ENCODE peak calls at places on chromosomes 1 and 21, in six cellular contexts. One of them, this sample, is unnamed.

GRCh38 chr1:210025870-210026269 is 87.9 kb downstream of the SYT14 start:
- DNase-seq in breast epithelium: no peak
- DNase-seq in uterus: no peak
- DNase-seq in right lobe of liver: no peak
- DNase-seq in spleen: no peak
- DNase-seq in H54: no peak
- DNase-seq in this sample: no peak

GRCh38 chr21:15638856-15639549 is 90.8 kb upstream of the USP25 start:
- DNase-seq in breast epithelium: peak; percentile 52
- DNase-seq in uterus: peak; percentile 50
- DNase-seq in right lobe of liver: peak; percentile 65
- DNase-seq in spleen: no peak
- DNase-seq in H54: no peak
- DNase-seq in this sample: no peak

GRCh38 chr1:183757061-183757460 is 47.9 kb upstream of the RGL1 start:
- DNase-seq in breast epithelium: no peak
- DNase-seq in uterus: no peak
- DNase-seq in right lobe of liver: no peak
- DNase-seq in spleen: no peak
- DNase-seq in H54: peak; percentile 24
- DNase-seq in this sample: no peak

GRCh38 chr1:92030701-92031107 is 919 bp downstream of the EPHX4 start:
- DNase-seq in breast epithelium: no peak
- DNase-seq in uterus: no peak
- DNase-seq in right lobe of liver: no peak
- DNase-seq in spleen: no peak
- DNase-seq in H54: peak; percentile 19
- DNase-seq in this sample: no peak

GRCh38 chr1:192887426-192887825 is 78.6 kb downstream of the RGS2 start:
- DNase-seq in breast epithelium: no peak
- DNase-seq in uterus: no peak
- DNase-seq in right lobe of liver: no peak
- DNase-seq in spleen: no peak
- DNase-seq in H54: no peak
- DNase-seq in this sample: no peak

GRCh38 chr1:213070399-213070798 is 19.4 kb downstream of the RPS6KC1 start:
- DNase-seq in breast epithelium: no peak
- DNase-seq in uterus: no peak
- DNase-seq in right lobe of liver: no peak
- DNase-seq in spleen: no peak
- DNase-seq in H54: peak; percentile 12
- DNase-seq in this sample: peak; percentile 81

GRCh38 chr1:156480411-156481192 is 20.0 kb downstream of the MEF2D start:
- DNase-seq in breast epithelium: no peak
- DNase-seq in uterus: peak; percentile 67
- DNase-seq in right lobe of liver: no peak
- DNase-seq in spleen: peak; percentile 94
- DNase-seq in H54: no peak
- DNase-seq in this sample: peak; percentile 80

GRCh38 chr1:159791461-159791860 is 10.7 kb downstream of the DUSP23 start:
- DNase-seq in breast epithelium: no peak
- DNase-seq in uterus: no peak
- DNase-seq in right lobe of liver: no peak
- DNase-seq in spleen: no peak
- DNase-seq in H54: no peak
- DNase-seq in this sample: no peak

GRCh38 chr1:26336477-26337205 is 17.3 kb downstream of the CRYBG2 start:
- DNase-seq in breast epithelium: peak; percentile 88
- DNase-seq in uterus: peak; percentile 42
- DNase-seq in right lobe of liver: peak; percentile 92
- DNase-seq in spleen: peak; percentile 96
- DNase-seq in H54: peak; percentile 53
- DNase-seq in this sample: no peak

GRCh38 chr1:172507741-172508140 is 25.2 kb upstream of the SUCO start:
- DNase-seq in breast epithelium: no peak
- DNase-seq in uterus: no peak
- DNase-seq in right lobe of liver: no peak
- DNase-seq in spleen: no peak
- DNase-seq in H54: no peak
- DNase-seq in this sample: no peak

GRCh38 chr1:42978317-42979036 is 19.8 kb upstream of the SLC2A1 start:
- DNase-seq in breast epithelium: no peak
- DNase-seq in uterus: no peak
- DNase-seq in right lobe of liver: no peak
- DNase-seq in spleen: no peak
- DNase-seq in H54: no peak
- DNase-seq in this sample: no peak

GRCh38 chr1:90414201-90414600 is 302.9 kb downstream of the BARHL2 start:
- DNase-seq in breast epithelium: no peak
- DNase-seq in uterus: no peak
- DNase-seq in right lobe of liver: no peak
- DNase-seq in spleen: no peak
- DNase-seq in H54: no peak
- DNase-seq in this sample: no peak

GRCh38 chr21:42543106-42543847 is 29.6 kb downstream of the SLC37A1 start:
- DNase-seq in breast epithelium: no peak
- DNase-seq in uterus: no peak
- DNase-seq in right lobe of liver: no peak
- DNase-seq in spleen: no peak
- DNase-seq in H54: no peak
- DNase-seq in this sample: no peak

GRCh38 chr1:29653034-29653810 is 416.9 kb downstream of the PTPRU start:
- DNase-seq in breast epithelium: no peak
- DNase-seq in uterus: no peak
- DNase-seq in right lobe of liver: no peak
- DNase-seq in spleen: no peak
- DNase-seq in H54: no peak
- DNase-seq in this sample: no peak

GRCh38 chr1:100581096-100581705 is 43.3 kb downstream of the GPR88 start:
- DNase-seq in breast epithelium: no peak
- DNase-seq in uterus: no peak
- DNase-seq in right lobe of liver: no peak
- DNase-seq in spleen: no peak
- DNase-seq in H54: no peak
- DNase-seq in this sample: no peak

GRCh38 chr1:168386949-168387586 is 106.4 kb downstream of the TBX19 start:
- DNase-seq in breast epithelium: peak; percentile 35
- DNase-seq in uterus: peak; percentile 72
- DNase-seq in right lobe of liver: peak; percentile 70
- DNase-seq in spleen: peak; percentile 85
- DNase-seq in H54: no peak
- DNase-seq in this sample: no peak

GRCh38 chr1:217136895-217137205 is 413.6 kb upstream of the ESRRG start:
- DNase-seq in breast epithelium: no peak
- DNase-seq in uterus: no peak
- DNase-seq in right lobe of liver: no peak
- DNase-seq in spleen: no peak
- DNase-seq in H54: no peak
- DNase-seq in this sample: no peak

GRCh38 chr1:182784556-182785171 is 4.9 kb upstream of the NPL start:
- DNase-seq in breast epithelium: no peak
- DNase-seq in uterus: peak; percentile 24
- DNase-seq in right lobe of liver: no peak
- DNase-seq in spleen: no peak
- DNase-seq in H54: peak; percentile 17
- DNase-seq in this sample: peak; percentile 73

GRCh38 chr1:115419571-115419970 is 81.5 kb upstream of the NGF start:
- DNase-seq in breast epithelium: no peak
- DNase-seq in uterus: no peak
- DNase-seq in right lobe of liver: no peak
- DNase-seq in spleen: no peak
- DNase-seq in H54: no peak
- DNase-seq in this sample: no peak

GRCh38 chr1:103129796-103130195 is 21.5 kb upstream of the COL11A1 start:
- DNase-seq in breast epithelium: no peak
- DNase-seq in uterus: no peak
- DNase-seq in right lobe of liver: no peak
- DNase-seq in spleen: no peak
- DNase-seq in H54: no peak
- DNase-seq in this sample: no peak

GRCh38 chr1:109846148-109846547 is 64.5 kb upstream of the CSF1 start:
- DNase-seq in breast epithelium: no peak
- DNase-seq in uterus: no peak
- DNase-seq in right lobe of liver: no peak
- DNase-seq in spleen: no peak
- DNase-seq in H54: no peak
- DNase-seq in this sample: no peak

GRCh38 chr1:84851839-84852238 is 41.2 kb downstream of the LPAR3 start:
- DNase-seq in breast epithelium: no peak
- DNase-seq in uterus: no peak
- DNase-seq in right lobe of liver: no peak
- DNase-seq in spleen: no peak
- DNase-seq in H54: peak; percentile 71
- DNase-seq in this sample: no peak

GRCh38 chr1:107263291-107263790 is 122.5 kb downstream of the NTNG1 start:
- DNase-seq in breast epithelium: no peak
- DNase-seq in uterus: no peak
- DNase-seq in right lobe of liver: no peak
- DNase-seq in spleen: no peak
- DNase-seq in H54: no peak
- DNase-seq in this sample: no peak

GRCh38 chr1:28631713-28632112 is 11.2 kb downstream of the TAF12 start:
- DNase-seq in breast epithelium: no peak
- DNase-seq in uterus: no peak
- DNase-seq in right lobe of liver: no peak
- DNase-seq in spleen: no peak
- DNase-seq in H54: no peak
- DNase-seq in this sample: no peak

GRCh38 chr1:145926706-145927072 is 595 bp downstream of the RBM8A start:
- DNase-seq in breast epithelium: no peak
- DNase-seq in uterus: no peak
- DNase-seq in right lobe of liver: no peak
- DNase-seq in spleen: no peak
- DNase-seq in H54: no peak
- DNase-seq in this sample: no peak

GRCh38 chr1:230940848-230941247 is 37.8 kb downstream of the TTC13 start:
- DNase-seq in breast epithelium: no peak
- DNase-seq in uterus: no peak
- DNase-seq in right lobe of liver: no peak
- DNase-seq in spleen: no peak
- DNase-seq in H54: no peak
- DNase-seq in this sample: no peak

GRCh38 chr1:65791860-65792670 is 630 bp upstream of the PDE4B start:
- DNase-seq in breast epithelium: no peak
- DNase-seq in uterus: no peak
- DNase-seq in right lobe of liver: no peak
- DNase-seq in spleen: peak; percentile 61
- DNase-seq in H54: no peak
- DNase-seq in this sample: no peak

GRCh38 chr1:228486596-228487335 is 416 bp upstream of the RNF187 start:
- DNase-seq in breast epithelium: peak; percentile 40
- DNase-seq in uterus: peak; percentile 59
- DNase-seq in right lobe of liver: peak; percentile 78
- DNase-seq in spleen: peak; percentile 96
- DNase-seq in H54: peak; percentile 72
- DNase-seq in this sample: peak; percentile 96
- TF ChIP-seq POLR2A in breast epithelium: no peak
- TF ChIP-seq POLR2A in uterus: peak; percentile 40
- TF ChIP-seq POLR2A in right lobe of liver: peak; percentile 12
- TF ChIP-seq POLR2A in spleen: peak; percentile 5
- TF ChIP-seq POLR2A in H54: peak; percentile 72
- TF ChIP-seq POLR2A in this sample: peak; percentile 81

GRCh38 chr1:219088778-219089557 is 84.7 kb upstream of the LYPLAL1 start:
- DNase-seq in breast epithelium: no peak
- DNase-seq in uterus: peak; percentile 24
- DNase-seq in right lobe of liver: peak; percentile 57
- DNase-seq in spleen: peak; percentile 85
- DNase-seq in H54: peak; percentile 47
- DNase-seq in this sample: peak; percentile 83
- TF ChIP-seq POLR2A in breast epithelium: no peak
- TF ChIP-seq POLR2A in uterus: no peak
- TF ChIP-seq POLR2A in right lobe of liver: no peak
- TF ChIP-seq POLR2A in spleen: no peak
- TF ChIP-seq POLR2A in H54: no peak
- TF ChIP-seq POLR2A in this sample: no peak

GRCh38 chr1:19073311-19074186 is 117.1 kb upstream of the IFFO2 start:
- DNase-seq in breast epithelium: peak; percentile 93
- DNase-seq in uterus: no peak
- DNase-seq in right lobe of liver: peak; percentile 86
- DNase-seq in spleen: peak; percentile 59
- DNase-seq in H54: no peak
- DNase-seq in this sample: no peak

GRCh38 chr1:19072285-19072981 is 116.0 kb upstream of the IFFO2 start:
- DNase-seq in breast epithelium: no peak
- DNase-seq in uterus: no peak
- DNase-seq in right lobe of liver: peak; percentile 44
- DNase-seq in spleen: peak; percentile 61
- DNase-seq in H54: no peak
- DNase-seq in this sample: no peak

GRCh38 chr1:19074361-19074901 is 118.0 kb upstream of the IFFO2 start:
- DNase-seq in breast epithelium: peak; percentile 40
- DNase-seq in uterus: no peak
- DNase-seq in right lobe of liver: no peak
- DNase-seq in spleen: no peak
- DNase-seq in H54: no peak
- DNase-seq in this sample: no peak

GRCh38 chr1:19076841-19077616 is 120.6 kb upstream of the IFFO2 start:
- DNase-seq in breast epithelium: peak; percentile 78
- DNase-seq in uterus: no peak
- DNase-seq in right lobe of liver: no peak
- DNase-seq in spleen: no peak
- DNase-seq in H54: no peak
- DNase-seq in this sample: no peak

DNA sequence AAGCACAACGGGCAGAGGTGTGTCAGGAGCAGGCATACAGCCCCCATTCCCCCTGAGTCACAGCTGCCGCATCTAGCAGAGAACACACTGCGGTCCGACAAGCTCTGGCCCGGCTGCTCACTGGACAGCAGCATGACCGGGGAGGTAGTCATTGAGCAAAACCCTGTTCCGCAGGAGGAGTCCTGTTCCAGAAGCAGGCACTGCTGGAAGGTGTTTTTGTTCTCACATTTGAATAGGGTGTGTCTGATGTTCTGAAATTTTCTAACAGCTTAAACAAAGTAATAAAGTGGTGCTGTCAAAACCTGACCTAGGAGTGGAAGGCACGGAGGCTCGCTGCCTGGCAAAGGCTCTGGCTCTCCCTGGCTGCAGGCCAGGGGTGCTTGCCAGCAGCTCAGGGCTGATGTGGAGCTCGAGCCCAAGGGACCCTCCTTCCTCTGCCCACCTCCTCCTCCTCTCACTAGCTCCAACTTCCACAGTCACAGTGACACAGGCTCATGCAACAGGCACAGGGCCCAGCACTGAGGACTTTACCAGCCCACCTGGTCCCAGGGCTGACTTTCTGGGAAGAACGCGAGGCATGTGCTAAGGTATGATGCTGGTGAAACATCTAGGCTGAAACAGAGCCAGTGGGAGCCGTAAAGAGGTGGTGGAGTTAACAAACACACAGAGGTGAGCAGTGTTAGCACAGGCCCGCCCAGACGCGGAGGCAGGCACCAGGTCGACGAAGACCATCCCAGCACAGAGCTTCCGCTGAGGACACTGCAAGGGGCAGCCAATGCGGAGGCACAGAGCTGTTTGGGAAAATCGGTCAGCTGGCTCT is 118.6 kb upstream of the IFFO2 start:
- DNase-seq in breast epithelium: peak; percentile 94
- DNase-seq in uterus: no peak
- DNase-seq in right lobe of liver: no peak
- DNase-seq in spleen: no peak
- DNase-seq in H54: no peak
- DNase-seq in this sample: no peak
- TF ChIP-seq POLR2A in breast epithelium: no peak
- TF ChIP-seq POLR2A in uterus: no peak
- TF ChIP-seq POLR2A in right lobe of liver: peak; percentile 9
- TF ChIP-seq POLR2A in spleen: no peak
- TF ChIP-seq POLR2A in H54: no peak
- TF ChIP-seq POLR2A in this sample: no peak

GRCh38 chr1:8201331-8201861 is 116.5 kb upstream of the SLC45A1 start:
- DNase-seq in breast epithelium: no peak
- DNase-seq in uterus: no peak
- DNase-seq in right lobe of liver: peak; percentile 51
- DNase-seq in spleen: peak; percentile 35
- DNase-seq in H54: no peak
- DNase-seq in this sample: no peak
- TF ChIP-seq POLR2A in breast epithelium: no peak
- TF ChIP-seq POLR2A in uterus: no peak
- TF ChIP-seq POLR2A in right lobe of liver: no peak
- TF ChIP-seq POLR2A in spleen: no peak
- TF ChIP-seq POLR2A in H54: no peak
- TF ChIP-seq POLR2A in this sample: no peak